ENCODE peak calls at places on chromosomes 4 and X, in five cellular contexts. S is progenitor cell of endocrine pancreas, B is fibroblast of mammary gland, X is AG04449, T is tibial nerve. K is an unnamed sample.

GRCh38 chrX:5681159-5681558 is 547.5 kb downstream of the NLGN4X start:
- DNase-seq in S (no peak), B (peak; percentile 0), X (no peak), T (no peak), K (no peak)

GRCh38 chrX:152632445-152633097 is 5.1 kb upstream of the GABRQ start:
- DNase-seq in S (peak; percentile 43), B (peak; percentile 48), X (no peak), T (peak; percentile 78), K (no peak)

GRCh38 chrX:54482839-54483593 is 13.0 kb downstream of the FGD1 start:
- DNase-seq in S (no peak), B (no peak), X (no peak), T (no peak), K (no peak)

GRCh38 chrX:134898450-134898849 is 92.3 kb upstream of the SMIM10 start:
- DNase-seq in S (no peak), B (peak; percentile 37), X (no peak), T (no peak), K (no peak)

GRCh38 chr4:175891863-175892262 is 79.8 kb upstream of the GPM6A start:
- DNase-seq in S (no peak), B (peak; percentile 22), X (no peak), T (no peak), K (peak; percentile 18)

GRCh38 chr4:84792366-84793301 is 173.9 kb downstream of the WDFY3 start:
- DNase-seq in S (no peak), B (peak; percentile 75), X (peak; percentile 47), T (no peak), K (no peak)

GRCh38 chrX:30278365-30278764 is 30.8 kb downstream of the NR0B1 start:
- DNase-seq in S (no peak), B (peak; percentile 84), X (no peak), T (no peak), K (no peak)

GRCh38 chr4:174631901-174632758 is 109.8 kb upstream of the HPGD start:
- DNase-seq in S (no peak), B (peak; percentile 66), X (no peak), T (no peak), K (peak; percentile 23)

GRCh38 chrX:51802917-51803688 is 59.9 kb downstream of the GSPT2 start:
- DNase-seq in S (peak; percentile 22), B (peak; percentile 63), X (no peak), T (peak; percentile 5), K (peak; percentile 37)

GRCh38 chr4:77697860-77698599 is 92.4 kb downstream of the CXCL13 start:
- DNase-seq in S (no peak), B (peak; percentile 77), X (peak; percentile 24), T (no peak), K (no peak)

GRCh38 chr4:184392748-184393334 is 81.5 kb downstream of the IRF2 start:
- DNase-seq in S (no peak), B (peak; percentile 18), X (no peak), T (peak; percentile 46), K (no peak)

GRCh38 chrX:83845397-83845796 is 15.5 kb upstream of the CYLC1 start:
- DNase-seq in S (no peak), B (peak; percentile 28), X (no peak), T (no peak), K (peak; percentile 40)

GRCh38 chrX:7242613-7243012 is 94.7 kb upstream of the PUDP start:
- DNase-seq in S (no peak), B (no peak), X (no peak), T (no peak), K (peak; percentile 74)

GRCh38 chr4:185640809-185641675 is 105.7 kb upstream of the PDLIM3 start:
- DNase-seq in S (no peak), B (peak; percentile 83), X (peak; percentile 57), T (peak; percentile 70), K (peak; percentile 69)

GRCh38 chr4:69154021-69154420 is 57.7 kb downstream of the UGT2B7 start:
- DNase-seq in S (no peak), B (no peak), X (no peak), T (no peak), K (no peak)

GRCh38 chr4:145545538-145546224 is 64.0 kb downstream of the SMAD1 start:
- DNase-seq in S (no peak), B (peak; percentile 89), X (peak; percentile 77), T (no peak), K (no peak)

GRCh38 chr4:113069212-113069892 is 19.9 kb downstream of the ANK2 start:
- DNase-seq in S (no peak), B (peak; percentile 79), X (no peak), T (no peak), K (no peak)

GRCh38 chr4:81635128-81635527 is 163.4 kb upstream of the RASGEF1B start:
- DNase-seq in S (no peak), B (no peak), X (no peak), T (no peak), K (no peak)

GRCh38 chr4:35793045-35793722 is 451.1 kb downstream of the ARAP2 start:
- DNase-seq in S (no peak), B (no peak), X (no peak), T (no peak), K (no peak)

GRCh38 chrX:150225756-150226155 is 137.4 kb upstream of the MAMLD1 start:
- DNase-seq in S (no peak), B (no peak), X (no peak), T (no peak), K (no peak)

GRCh38 chrX:76148011-76148665 is 24.7 kb upstream of the PBDC1 start:
- DNase-seq in S (no peak), B (peak; percentile 51), X (no peak), T (no peak), K (no peak)

GRCh38 chr4:82480786-82481317 is 50.5 kb downstream of the ENOPH1 start:
- DNase-seq in S (no peak), B (no peak), X (no peak), T (no peak), K (no peak)

DNA sequence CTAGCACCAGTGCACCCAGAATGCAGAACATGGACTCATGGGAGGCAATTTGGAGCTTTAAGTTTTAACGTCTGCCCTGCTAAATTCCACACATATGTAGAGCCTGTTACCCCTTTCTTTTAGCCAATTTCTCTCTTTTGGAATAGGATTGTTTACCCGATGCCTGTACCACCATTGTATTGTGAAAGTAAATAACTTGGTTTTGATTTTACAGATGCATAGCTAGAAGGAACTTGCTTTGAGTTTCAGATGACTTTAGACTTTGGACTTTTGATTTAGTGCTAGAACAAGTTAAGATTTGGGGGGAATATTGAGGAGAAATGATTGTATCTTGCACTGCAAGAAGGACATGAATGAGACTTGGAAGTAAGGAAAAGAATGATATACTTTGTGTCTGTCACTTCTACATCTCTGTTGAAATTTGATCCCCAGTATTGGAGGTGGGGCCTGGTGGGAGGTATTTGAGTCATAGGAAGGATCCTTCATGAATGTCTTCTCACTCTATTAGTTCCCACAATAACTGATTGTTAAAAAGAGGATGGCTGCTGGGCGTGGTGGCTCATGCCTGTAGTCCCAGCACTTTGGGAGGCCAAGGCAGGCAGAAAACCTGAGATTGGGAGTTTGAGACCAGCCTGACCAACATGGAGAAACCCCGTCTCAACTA is 794.8 kb upstream of the LCORL start:
- DNase-seq in S (no peak), B (no peak), X (no peak), T (no peak), K (no peak)
- TF ChIP-seq CTCF in S (no peak), B (no peak), X (no peak), T (no peak), K (no peak)

DNA sequence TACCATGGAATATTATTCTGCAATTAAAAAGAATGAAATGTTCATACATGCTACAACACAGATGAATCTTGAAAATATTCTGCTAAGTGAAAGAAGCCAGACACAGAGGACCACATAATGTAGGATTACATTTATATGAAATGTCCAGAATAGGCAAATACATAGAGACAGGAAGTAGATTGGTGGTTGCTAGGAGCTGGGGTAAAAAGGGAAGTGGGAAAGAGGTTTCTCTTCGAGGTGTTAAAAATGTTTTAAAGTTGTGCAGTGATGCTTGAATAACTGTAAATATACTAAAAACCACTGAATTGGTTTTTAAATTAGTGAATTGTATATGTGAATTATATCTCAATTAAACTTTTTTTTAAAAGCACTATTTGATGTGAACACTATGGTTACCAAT is 3.6 kb upstream of the NXT2 start:
- DNase-seq in S (no peak), B (no peak), X (no peak), T (no peak), K (no peak)
- TF ChIP-seq CTCF in S (no peak), B (no peak), X (no peak), T (no peak), K (no peak)

DNA sequence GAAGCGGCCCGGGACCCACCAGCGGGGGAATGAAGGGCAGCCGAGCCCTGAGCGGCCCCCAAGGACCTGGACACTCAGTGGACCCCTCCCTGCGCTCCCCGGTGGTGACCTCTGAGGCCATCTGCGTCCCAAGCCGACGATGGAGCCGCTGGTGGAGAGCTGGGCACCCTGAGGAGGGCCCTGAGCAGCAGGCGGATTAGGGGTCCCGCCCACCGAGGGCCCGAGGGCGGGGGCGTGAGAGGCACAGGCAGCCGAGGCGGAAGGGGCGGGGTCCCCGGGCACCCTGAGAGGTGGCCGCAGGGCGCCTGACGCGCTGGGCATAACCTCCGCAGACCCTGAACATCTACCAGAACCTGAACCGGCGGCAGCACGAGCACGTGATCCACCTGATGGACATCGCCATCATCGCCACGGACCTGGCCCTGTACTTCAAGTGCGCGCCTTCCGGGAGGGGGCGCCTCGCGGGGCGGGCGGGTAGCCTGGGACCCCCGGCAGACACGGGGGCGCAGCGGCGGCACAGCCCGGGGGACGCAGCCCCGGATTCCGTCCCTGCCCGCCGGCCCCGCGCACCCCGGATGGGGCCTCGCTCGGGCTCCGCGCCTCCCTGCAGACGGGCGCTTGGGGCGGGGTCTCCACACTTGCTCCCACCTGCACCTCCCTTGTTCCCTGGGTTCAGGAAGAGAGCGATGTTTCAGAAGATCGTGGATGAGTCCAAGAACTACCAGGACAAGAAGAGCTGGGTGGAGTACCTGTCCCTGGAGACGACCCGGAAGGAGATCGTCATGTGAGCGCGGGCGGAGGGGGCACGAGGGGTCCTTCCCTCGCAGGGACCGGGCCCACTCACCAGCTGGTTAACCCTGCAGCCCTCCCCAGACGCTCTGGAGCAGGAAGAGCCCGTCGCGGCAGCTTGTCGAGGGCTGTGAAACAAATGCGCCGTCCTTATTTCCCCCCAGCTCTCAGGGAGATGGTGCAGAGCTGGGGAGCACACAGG is 10.3 kb downstream of the ATP5ME start:
- DNase-seq in S (peak; percentile 44), B (no peak), X (no peak), T (no peak), K (peak; percentile 84)
- TF ChIP-seq CTCF in S (peak; percentile 29), B (no peak), X (no peak), T (no peak), K (no peak)

DNA sequence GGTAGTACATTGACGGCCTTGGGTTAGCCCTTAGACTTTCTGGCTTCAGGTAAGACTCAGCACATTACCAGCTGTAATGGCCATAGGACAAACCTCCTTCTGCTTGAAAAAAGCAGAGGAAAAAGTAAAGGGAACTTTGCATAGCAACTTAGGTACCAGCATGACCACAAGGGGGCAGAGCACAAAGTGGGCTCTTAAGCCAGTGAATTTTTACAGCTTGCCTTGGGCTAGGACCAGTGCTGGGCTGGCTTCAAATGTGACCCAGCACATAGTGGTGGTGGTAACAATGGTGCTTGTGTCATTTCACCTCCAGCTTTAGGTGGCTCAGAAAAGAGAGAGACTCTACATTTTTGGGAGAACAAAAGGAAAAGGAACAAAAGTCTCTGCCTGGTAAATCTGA is 66.1 kb downstream of the KLHL4 start:
- DNase-seq in S (no peak), B (peak; percentile 39), X (no peak), T (no peak), K (no peak)
- TF ChIP-seq CTCF in S (peak; percentile 62), B (peak; percentile 55), X (no peak), T (no peak), K (peak; percentile 62)

GRCh38 chrX:17082831-17083230 is 136.4 kb downstream of the REPS2 start:
- DNase-seq in S (no peak), B (peak; percentile 19), X (no peak), T (no peak), K (no peak)
- TF ChIP-seq CTCF in S (peak; percentile 25), B (peak; percentile 17), X (no peak), T (no peak), K (peak; percentile 12)

GRCh38 chr4:52657630-52658501 is 1.2 kb downstream of the USP46 start:
- DNase-seq in S (no peak), B (peak; percentile 59), X (no peak), T (peak; percentile 10), K (peak; percentile 28)
- TF ChIP-seq CTCF in S (no peak), B (peak; percentile 5), X (no peak), T (no peak), K (no peak)

K was measured in GM13977.